ENCODE peak calls at places on chromosome 12, in four cellular contexts. L is GM12878, D is HepG2, Q is K562. R is an unnamed sample.

GRCh38 chr12:1926274-1926673 is 7.8 kb upstream of the CACNA2D4 start:
- DNase-seq in L (no peak), D (no peak), Q (no peak), R (no peak)

GRCh38 chr12:121444842-121445202 is 44.9 kb downstream of the RNF34 start:
- DNase-seq in L (no peak), D (no peak), Q (no peak), R (no peak)

GRCh38 chr12:105949391-105949790 is 189.4 kb downstream of the NUAK1 start:
- DNase-seq in L (no peak), D (no peak), Q (no peak), R (no peak)

GRCh38 chr12:51246254-51246853 is 7.7 kb downstream of the DAZAP2 start:
- DNase-seq in L (no peak), D (no peak), Q (peak; percentile 85), R (no peak)

GRCh38 chr12:123071401-123072304 is 79.2 kb downstream of the PITPNM2 start:
- DNase-seq in L (no peak), D (no peak), Q (no peak), R (no peak)

GRCh38 chr12:124370851-124371250 is 76.0 kb downstream of the RFLNA start:
- DNase-seq in L (no peak), D (no peak), Q (no peak), R (no peak)

GRCh38 chr12:11621797-11622423 is 27.6 kb upstream of the ETV6 start:
- DNase-seq in L (no peak), D (peak; percentile 29), Q (no peak), R (no peak)

GRCh38 chr12:109057376-109057775 is 5.0 kb downstream of the USP30 start:
- DNase-seq in L (no peak), D (no peak), Q (no peak), R (no peak)

GRCh38 chr12:54030889-54031860 is 1.7 kb upstream of the HOXC5 start:
- DNase-seq in L (no peak), D (no peak), Q (no peak), R (no peak)

GRCh38 chr12:23770202-23770938 is 179.1 kb downstream of the SOX5 start:
- DNase-seq in L (no peak), D (no peak), Q (no peak), R (no peak)

GRCh38 chr12:123928274-123928865 is 44.3 kb downstream of the CCDC92 start:
- DNase-seq in L (no peak), D (no peak), Q (peak; percentile 46), R (no peak)

GRCh38 chr12:51591020-51591901 is at the start of gene SCN8A:
- DNase-seq in L (no peak), D (no peak), Q (peak; percentile 56), R (peak; percentile 85)

GRCh38 chr12:123118397-123118945 is 32.4 kb downstream of the PITPNM2 start:
- DNase-seq in L (no peak), D (no peak), Q (no peak), R (no peak)

GRCh38 chr12:27870939-27871338 is 90.9 kb upstream of the MANSC4 start:
- DNase-seq in L (no peak), D (no peak), Q (no peak), R (no peak)

GRCh38 chr12:128976120-128976519 is 122.8 kb downstream of the GLT1D1 start:
- DNase-seq in L (no peak), D (no peak), Q (peak; percentile 60), R (peak; percentile 24)

GRCh38 chr12:96878704-96879103 is 28.4 kb upstream of the NEDD1 start:
- DNase-seq in L (no peak), D (no peak), Q (no peak), R (no peak)

GRCh38 chr12:6235499-6235898 is 35.3 kb downstream of the CD9 start:
- DNase-seq in L (no peak), D (peak; percentile 74), Q (no peak), R (no peak)

GRCh38 chr12:6699989-6700645 is 498 bp downstream of the PIANP start:
- DNase-seq in L (no peak), D (no peak), Q (no peak), R (peak; percentile 66)

GRCh38 chr12:42918387-42918786 is 328.8 kb upstream of the PRICKLE1 start:
- DNase-seq in L (no peak), D (no peak), Q (no peak), R (no peak)

GRCh38 chr12:98464155-98464554 is 51.2 kb upstream of the TMPO start:
- DNase-seq in L (no peak), D (no peak), Q (no peak), R (no peak)

GRCh38 chr12:56129210-56129691 is 1.2 kb downstream of the ESYT1 start:
- DNase-seq in L (no peak), D (no peak), Q (peak; percentile 79), R (peak; percentile 73)
- TF ChIP-seq CBFB in L (no peak), D (peak; percentile 54), Q (no peak), R (no peak)

DNA sequence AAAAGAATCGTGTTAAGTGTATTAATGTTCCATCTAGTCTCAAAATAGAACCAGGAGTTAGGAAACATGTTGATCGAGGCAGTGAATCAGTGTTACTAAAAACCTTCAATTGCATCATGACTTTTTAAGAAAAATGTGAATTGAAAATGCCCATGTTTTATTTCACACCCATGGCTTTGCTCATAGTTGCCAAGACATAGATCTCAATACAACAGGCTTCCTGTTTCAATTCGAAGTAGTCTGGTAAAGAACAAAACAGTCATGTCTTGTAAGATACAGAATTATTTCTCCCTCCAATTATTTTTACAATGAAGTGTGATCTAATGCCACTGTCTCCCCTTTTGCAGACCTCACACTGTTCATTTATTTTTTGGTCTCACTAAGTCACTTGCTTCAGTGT is 44.6 kb upstream of the FAR2 start:
- DNase-seq in L (no peak), D (no peak), Q (no peak), R (no peak)
- TF ChIP-seq CBFB in L (no peak), D (no peak), Q (no peak), R (no peak)

GRCh38 chr12:13223176-13223806 is 26.8 kb downstream of the EMP1 start:
- DNase-seq in L (no peak), D (peak; percentile 55), Q (no peak), R (no peak)
- TF ChIP-seq CBFB in L (no peak), D (no peak), Q (no peak), R (no peak)

GRCh38 chr12:48787791-48788521 is 933 bp downstream of the ADCY6 start:
- DNase-seq in L (no peak), D (no peak), Q (no peak), R (no peak)
- TF ChIP-seq CBFB in L (no peak), D (no peak), Q (no peak), R (no peak)

R was measured in WTC11.